ENCODE peak calls at places on chromosomes 5 and 9, in four cellular contexts. A, K, S and O are unnamed samples.

GRCh38 chr5:134549714-134550113 is 24.2 kb downstream of the JADE2 start:
- DNase-seq in A (no peak), K (no peak), S (no peak), O (no peak)

GRCh38 chr5:123814796-123815479 is 303.0 kb downstream of the CSNK1G3 start:
- DNase-seq in A (no peak), K (no peak), S (no peak), O (peak)

GRCh38 chr9:95429096-95429495 is 87.7 kb downstream of the PTCH1 start:
- DNase-seq in A (no peak), K (no peak), S (no peak), O (no peak)

GRCh38 chr9:65458992-65459391 is 174.0 kb upstream of the FOXD4L5 start:
- DNase-seq in A (no peak), K (no peak), S (no peak), O (no peak)

GRCh38 chr9:136543830-136544548 is 1.9 kb downstream of the NOTCH1 start:
- DNase-seq in A (no peak), K (peak), S (no peak), O (no peak)

GRCh38 chr5:61525573-61526142 is 193.6 kb downstream of the ZSWIM6 start:
- DNase-seq in A (no peak), K (no peak), S (no peak), O (no peak)

GRCh38 chr5:127517110-127517479 is 345 bp upstream of the PRRC1 start:
- DNase-seq in A (peak), K (peak), S (no peak), O (no peak)

GRCh38 chr5:146334074-146334533 is 4.5 kb upstream of the POU4F3 start:
- DNase-seq in A (no peak), K (no peak), S (no peak), O (no peak)

GRCh38 chr9:120876842-120877240 is at the start of gene PHF19:
- DNase-seq in A (no peak), K (peak), S (no peak), O (no peak)

GRCh38 chr9:20729545-20729944 is 45.5 kb downstream of the FOCAD start:
- DNase-seq in A (no peak), K (no peak), S (no peak), O (no peak)

GRCh38 chr5:100623719-100624118 is 88.5 kb downstream of the FAM174A start:
- DNase-seq in A (peak), K (no peak), S (no peak), O (no peak)

GRCh38 chr5:77590347-77590746 is 48.2 kb downstream of the OTP start:
- DNase-seq in A (peak), K (no peak), S (no peak), O (no peak)

GRCh38 chr9:1978941-1979340 is 36.2 kb upstream of the SMARCA2 start:
- DNase-seq in A (no peak), K (peak), S (no peak), O (peak)

GRCh38 chr5:77102549-77102948 is 15.5 kb upstream of the ZBED3 start:
- DNase-seq in A (no peak), K (no peak), S (no peak), O (no peak)

GRCh38 chr5:40682431-40683017 is 2.8 kb downstream of the PTGER4 start:
- DNase-seq in A (no peak), K (no peak), S (no peak), O (no peak)

GRCh38 chr5:40681351-40682311 is 1.9 kb downstream of the PTGER4 start:
- DNase-seq in A (no peak), K (no peak), S (no peak), O (peak)

GRCh38 chr5:40679998-40680681 is 425 bp downstream of the PTGER4 start:
- DNase-seq in A (no peak), K (no peak), S (no peak), O (peak)

GRCh38 chr5:40679071-40679997 is at the start of gene PTGER4:
- DNase-seq in A (peak), K (peak), S (peak), O (peak)

GRCh38 chr5:40680741-40681350 is 1.1 kb downstream of the PTGER4 start:
- DNase-seq in A (no peak), K (no peak), S (no peak), O (peak)
- TF ChIP-seq ELF1 in A (no peak), K (no peak), S (no peak), O (no peak)

DNA sequence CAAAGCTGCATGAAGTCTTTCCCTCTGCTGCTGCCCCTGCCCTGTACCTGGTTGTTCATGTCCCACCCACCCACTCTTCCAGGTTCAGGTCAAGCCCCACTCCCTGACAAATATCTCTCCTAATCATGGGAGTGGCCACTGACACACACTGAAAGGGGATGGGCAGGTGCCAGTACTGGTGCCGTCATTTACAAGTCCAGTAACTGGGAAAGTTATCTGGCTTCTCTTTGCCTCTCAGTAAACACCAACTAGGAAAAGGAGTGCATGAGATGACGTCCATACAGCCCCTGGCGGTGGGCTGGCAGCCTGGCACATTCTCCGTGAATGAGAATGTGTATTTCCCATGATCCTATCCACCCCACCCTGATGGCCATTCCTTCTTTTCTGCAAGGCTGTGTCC is 225.2 kb downstream of the FSTL4 start:
- DNase-seq in A (no peak), K (no peak), S (no peak), O (no peak)
- TF ChIP-seq ELF1 in A (no peak), K (no peak), S (no peak), O (no peak)

GRCh38 chr9:12693141-12693540 is at the start of gene TYRP1:
- DNase-seq in A (no peak), K (no peak), S (no peak), O (no peak)
- TF ChIP-seq ELF1 in A (no peak), K (no peak), S (no peak), O (no peak)

GRCh38 chr5:177982956-177983355 is 13.1 kb downstream of the PROP1 start:
- DNase-seq in A (no peak), K (no peak), S (no peak), O (no peak)

GRCh38 chr5:177980776-177981175 is 15.3 kb downstream of the PROP1 start:
- DNase-seq in A (no peak), K (no peak), S (no peak), O (no peak)

GRCh38 chr5:177981296-177982071 is 14.6 kb downstream of the PROP1 start:
- DNase-seq in A (no peak), K (no peak), S (no peak), O (no peak)

GRCh38 chr5:177983763-177984564 is 12.1 kb downstream of the PROP1 start:
- DNase-seq in A (no peak), K (no peak), S (no peak), O (no peak)

DNA sequence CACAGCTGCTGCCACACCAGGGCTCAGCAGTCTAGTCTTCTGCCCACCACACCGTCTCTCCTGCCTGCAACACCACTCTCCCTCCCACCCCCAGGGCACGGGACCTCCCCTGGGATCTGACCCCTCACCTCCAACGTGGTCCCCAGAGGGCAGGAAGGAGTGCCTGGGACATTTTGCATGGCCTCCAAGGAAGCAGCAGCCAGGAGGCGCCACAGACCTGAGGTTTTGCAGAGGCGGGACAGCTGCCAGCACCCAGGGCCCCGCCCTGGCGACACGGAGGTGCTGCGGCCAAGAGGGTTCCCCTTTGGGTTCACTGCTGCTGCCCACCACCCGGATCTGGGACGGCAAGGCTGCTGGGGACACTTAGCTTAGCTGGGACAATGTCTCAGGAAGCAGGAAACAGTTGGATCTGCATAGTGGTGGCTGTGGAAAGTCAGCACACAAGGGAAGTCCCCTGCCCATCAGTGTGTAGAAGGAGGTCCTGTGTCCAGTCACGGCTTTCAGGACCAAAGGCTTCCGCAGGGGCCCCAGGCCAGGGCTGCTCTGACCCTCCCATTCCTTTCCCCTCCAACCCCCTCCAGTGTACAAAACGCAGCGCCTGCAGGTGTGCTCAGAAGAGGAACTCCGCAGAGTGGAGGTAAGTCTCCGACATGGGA is 13.8 kb downstream of the PROP1 start:
- DNase-seq in A (peak), K (peak), S (peak), O (peak)
- TF ChIP-seq ELF1 in A (no peak), K (no peak), S (no peak), O (no peak)

GRCh38 chr9:81690251-81690851 is 1.0 kb upstream of the TLE1 start:
- DNase-seq in A (no peak), K (no peak), S (no peak), O (no peak)

GRCh38 chr9:81689343-81690175 is at the start of gene TLE1:
- DNase-seq in A (no peak), K (peak), S (peak), O (peak)

GRCh38 chr9:81685763-81686613 is 3.4 kb downstream of the TLE1 start:
- DNase-seq in A (no peak), K (peak), S (no peak), O (no peak)

GRCh38 chr9:81686614-81687520 is 2.5 kb downstream of the TLE1 start:
- DNase-seq in A (no peak), K (peak), S (peak), O (peak)

DNA sequence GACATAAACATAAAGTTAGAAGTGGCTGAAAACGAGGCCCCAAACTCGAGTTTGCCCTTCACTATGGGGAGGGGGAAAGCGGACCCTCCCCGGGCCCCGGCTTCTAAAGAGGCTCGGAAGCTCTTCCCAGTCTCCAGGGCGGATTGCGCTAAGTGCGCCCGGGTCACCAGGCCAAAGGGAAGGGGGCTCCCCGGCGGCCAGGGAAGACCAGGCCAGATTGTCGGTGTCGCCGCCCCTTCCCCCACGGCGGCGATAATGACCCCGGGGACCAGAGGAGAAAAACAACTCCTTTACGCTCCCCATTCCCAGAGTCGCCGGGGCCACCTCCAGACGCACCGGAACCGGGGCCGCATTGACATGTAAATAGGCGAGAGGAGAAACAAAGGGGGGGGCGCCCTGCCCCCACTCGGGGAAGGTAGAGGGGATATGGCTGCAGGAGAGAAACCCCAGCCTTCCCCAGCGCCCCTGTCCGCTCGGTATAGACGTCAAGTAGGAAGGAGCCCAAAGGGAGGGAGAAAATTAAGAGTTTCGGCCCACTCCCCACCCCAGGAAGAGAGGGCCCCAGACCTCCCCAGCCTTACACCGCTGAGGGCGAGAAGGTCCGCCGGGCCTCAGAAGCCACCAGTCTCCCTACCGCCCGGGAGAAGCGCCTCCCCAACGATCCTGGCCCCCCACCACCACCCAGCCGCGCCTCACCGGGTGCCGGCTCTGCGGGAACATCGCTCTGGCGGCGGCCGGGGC is 1.7 kb downstream of the TLE1 start:
- DNase-seq in A (no peak), K (peak), S (no peak), O (peak)
- TF ChIP-seq ELF1 in A (no peak), K (no peak), S (no peak), O (no peak)

DNA sequence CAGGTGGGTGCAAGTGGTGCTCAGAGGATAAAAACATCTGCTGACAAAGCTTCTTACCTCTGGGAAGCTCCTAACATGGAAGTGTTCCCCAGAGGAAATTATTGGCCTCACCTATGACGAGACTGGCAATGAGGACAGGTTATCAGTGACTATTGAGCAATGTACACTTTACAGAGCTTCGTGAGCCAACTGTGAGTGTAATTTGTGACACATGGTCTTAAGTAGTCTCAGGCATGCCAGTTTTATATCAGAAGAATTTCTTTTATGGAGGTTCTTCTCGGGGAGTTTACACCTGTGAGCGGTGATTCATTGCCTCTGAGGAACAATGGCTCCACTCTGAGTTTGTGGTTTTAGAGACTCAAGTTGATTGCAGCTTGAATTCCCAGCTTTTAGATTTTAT is 11.3 kb downstream of the ANKDD1B start:
- DNase-seq in A (no peak), K (no peak), S (peak), O (no peak)
- TF ChIP-seq ELF1 in A (no peak), K (no peak), S (no peak), O (no peak)

DNA sequence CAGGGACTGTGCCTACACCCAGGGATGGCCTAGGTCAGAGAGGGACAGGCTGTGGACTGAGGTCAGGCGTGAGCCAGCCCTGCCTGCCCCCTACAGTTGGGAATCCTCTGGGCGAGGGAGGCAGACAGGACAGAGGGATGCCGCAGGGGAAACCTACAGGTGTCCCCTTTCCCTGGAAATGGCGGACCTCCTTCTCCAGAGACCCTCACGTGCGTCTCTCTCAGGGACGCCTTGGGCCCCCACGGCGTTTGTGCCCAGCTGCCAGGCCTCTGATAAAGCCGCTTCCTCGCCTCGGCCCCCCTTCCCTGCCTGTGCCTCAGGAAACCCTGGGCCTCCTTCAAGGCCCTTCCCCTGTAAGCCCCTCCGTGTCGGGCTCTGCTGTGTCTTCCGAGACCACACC is 129.3 kb downstream of the RXRA start:
- DNase-seq in A (no peak), K (no peak), S (no peak), O (no peak)
- TF ChIP-seq ELF1 in A (no peak), K (no peak), S (no peak), O (no peak)

GRCh38 chr5:57468481-57469165 is 14.0 kb downstream of the ACTBL2 start:
- DNase-seq in A (no peak), K (no peak), S (no peak), O (no peak)
- TF ChIP-seq ELF1 in A (no peak), K (no peak), S (no peak), O (no peak)

GRCh38 chr9:14175778-14176177 is 138.2 kb downstream of the NFIB start:
- DNase-seq in A (no peak), K (no peak), S (no peak), O (no peak)

GRCh38 chr9:14173730-14174129 is 140.2 kb downstream of the NFIB start:
- DNase-seq in A (no peak), K (no peak), S (no peak), O (peak)

GRCh38 chr9:14168381-14168780 is 145.6 kb downstream of the NFIB start:
- DNase-seq in A (no peak), K (no peak), S (no peak), O (no peak)

GRCh38 chr9:14170392-14170931 is 143.5 kb downstream of the NFIB start:
- DNase-seq in A (no peak), K (no peak), S (no peak), O (no peak)

DNA sequence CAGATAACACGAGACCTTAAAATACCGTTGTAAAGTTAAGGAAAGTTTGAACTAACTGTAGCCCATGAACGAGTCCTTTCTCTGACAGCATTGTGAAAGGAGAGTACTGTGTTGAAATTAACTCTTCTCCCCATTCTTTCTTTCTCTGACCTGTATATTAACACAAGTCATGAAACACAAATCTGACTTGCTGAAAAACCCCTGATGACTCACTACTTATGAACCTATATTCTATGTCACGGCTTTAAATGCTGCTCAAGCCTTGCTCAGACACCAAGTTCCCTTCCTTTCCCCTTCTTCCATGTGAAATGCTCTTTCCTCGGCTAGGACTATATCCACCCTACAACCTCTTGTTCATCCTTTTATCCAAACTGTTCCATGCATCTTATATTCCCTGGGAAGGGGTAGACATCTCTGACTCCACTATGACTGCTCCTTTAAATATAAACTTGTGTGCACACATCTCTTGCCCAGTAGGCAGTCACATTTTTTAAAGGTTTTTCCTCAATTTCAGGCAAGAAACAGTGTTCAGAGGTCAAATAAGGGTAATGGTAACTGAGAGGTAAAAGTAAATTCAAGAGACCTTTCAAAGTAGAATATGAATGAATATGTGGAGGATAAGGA is 142.9 kb downstream of the NFIB start:
- DNase-seq in A (no peak), K (no peak), S (no peak), O (no peak)
- TF ChIP-seq ELF1 in A (no peak), K (no peak), S (no peak), O (no peak)